ENCODE peak calls at places on chromosomes 2 and 18, in five cellular contexts. One of them, this sample, is unnamed. For H3K27me3, the result is how much of the 10 kb centered on the place peaks cover.

GRCh38 chr18:46211816-46212215 is 107.6 kb downstream of the HAUS1 start:
- DNase-seq in kidney epithelial cell: no peak
- DNase-seq in right lobe of liver: no peak
- DNase-seq in tibial artery: no peak
- DNase-seq in BJ: no peak
- DNase-seq in this sample: no peak

GRCh38 chr2:238997137-238997390 is 149.2 kb downstream of the TWIST2 start:
- DNase-seq in kidney epithelial cell: no peak
- DNase-seq in tibial artery: no peak
- DNase-seq in BJ: no peak
- DNase-seq in right lobe of liver: no peak
- DNase-seq in this sample: no peak

GRCh38 chr18:369224-370010 is 101.6 kb upstream of the THOC1 start:
- DNase-seq in BJ: no peak
- DNase-seq in kidney epithelial cell: no peak
- DNase-seq in right lobe of liver: no peak
- DNase-seq in tibial artery: no peak
- DNase-seq in this sample: no peak

GRCh38 chr2:236572482-236572881 is 2.9 kb downstream of the ACKR3 start:
- DNase-seq in BJ: no peak
- DNase-seq in right lobe of liver: no peak
- DNase-seq in kidney epithelial cell: no peak
- DNase-seq in tibial artery: peak
- DNase-seq in this sample: no peak

GRCh38 chr2:126050991-126051736 is 604.8 kb upstream of the GYPC start:
- DNase-seq in BJ: no peak
- DNase-seq in right lobe of liver: no peak
- DNase-seq in kidney epithelial cell: no peak
- DNase-seq in tibial artery: no peak
- DNase-seq in this sample: no peak

GRCh38 chr2:45024600-45025291 is 15.5 kb upstream of the SIX2 start:
- DNase-seq in kidney epithelial cell: peak
- DNase-seq in BJ: peak
- DNase-seq in tibial artery: peak
- DNase-seq in right lobe of liver: no peak
- DNase-seq in this sample: no peak

GRCh38 chr2:138187221-138187620 is 222.9 kb downstream of the HNMT start:
- DNase-seq in kidney epithelial cell: no peak
- DNase-seq in BJ: no peak
- DNase-seq in right lobe of liver: no peak
- DNase-seq in tibial artery: no peak
- DNase-seq in this sample: no peak

GRCh38 chr2:96111257-96111640 is 5.1 kb downstream of the ADRA2B start:
- DNase-seq in right lobe of liver: no peak
- DNase-seq in kidney epithelial cell: no peak
- DNase-seq in tibial artery: no peak
- DNase-seq in BJ: no peak
- DNase-seq in this sample: no peak

GRCh38 chr2:5673148-5673860 is 18.9 kb upstream of the SOX11 start:
- DNase-seq in right lobe of liver: no peak
- DNase-seq in kidney epithelial cell: no peak
- DNase-seq in tibial artery: no peak
- DNase-seq in BJ: no peak
- DNase-seq in this sample: no peak

GRCh38 chr2:229153946-229154345 is 117.1 kb downstream of the PID1 start:
- DNase-seq in BJ: no peak
- DNase-seq in tibial artery: no peak
- DNase-seq in kidney epithelial cell: no peak
- DNase-seq in right lobe of liver: no peak
- DNase-seq in this sample: no peak

GRCh38 chr2:2769481-2770431 is 438.7 kb upstream of the MYT1L start:
- DNase-seq in tibial artery: no peak
- DNase-seq in BJ: no peak
- DNase-seq in kidney epithelial cell: no peak
- DNase-seq in right lobe of liver: peak
- DNase-seq in this sample: peak

GRCh38 chr2:13714466-13714865 is 918.1 kb upstream of the LRATD1 start:
- DNase-seq in BJ: no peak
- DNase-seq in right lobe of liver: no peak
- DNase-seq in tibial artery: no peak
- DNase-seq in kidney epithelial cell: no peak
- DNase-seq in this sample: no peak

GRCh38 chr2:10980886-10981425 is 69.2 kb downstream of the KCNF1 start:
- DNase-seq in kidney epithelial cell: no peak
- DNase-seq in tibial artery: no peak
- DNase-seq in right lobe of liver: no peak
- DNase-seq in BJ: no peak
- DNase-seq in this sample: no peak

GRCh38 chr2:46816151-46816845 is 99.3 kb downstream of the MCFD2 start:
- DNase-seq in BJ: no peak
- DNase-seq in kidney epithelial cell: no peak
- DNase-seq in tibial artery: no peak
- DNase-seq in right lobe of liver: no peak
- DNase-seq in this sample: no peak

GRCh38 chr2:113977660-113978523 is 88.0 kb downstream of the ACTR3 start:
- DNase-seq in right lobe of liver: no peak
- DNase-seq in BJ: no peak
- DNase-seq in tibial artery: no peak
- DNase-seq in kidney epithelial cell: peak
- DNase-seq in this sample: no peak

GRCh38 chr2:143553261-143553660 is 424.0 kb downstream of the ARHGAP15 start:
- DNase-seq in tibial artery: no peak
- DNase-seq in BJ: no peak
- DNase-seq in right lobe of liver: no peak
- DNase-seq in kidney epithelial cell: no peak
- DNase-seq in this sample: no peak

GRCh38 chr2:86251840-86252266 is 52.6 kb downstream of the MRPL35 start:
- DNase-seq in kidney epithelial cell: no peak
- DNase-seq in tibial artery: no peak
- DNase-seq in right lobe of liver: no peak
- DNase-seq in BJ: no peak
- DNase-seq in this sample: no peak

GRCh38 chr2:85711578-85712060 is 17.5 kb downstream of the GNLY start:
- DNase-seq in BJ: no peak
- DNase-seq in tibial artery: no peak
- DNase-seq in kidney epithelial cell: no peak
- DNase-seq in right lobe of liver: no peak
- DNase-seq in this sample: no peak

GRCh38 chr2:4914551-4914950 is 777.6 kb upstream of the SOX11 start:
- DNase-seq in right lobe of liver: no peak
- DNase-seq in BJ: no peak
- DNase-seq in kidney epithelial cell: peak
- DNase-seq in tibial artery: no peak
- DNase-seq in this sample: no peak

GRCh38 chr18:43067570-43067969 is 47.9 kb downstream of the RIT2 start:
- DNase-seq in kidney epithelial cell: no peak
- DNase-seq in right lobe of liver: no peak
- DNase-seq in tibial artery: no peak
- DNase-seq in BJ: no peak
- DNase-seq in this sample: no peak

GRCh38 chr2:217609952-217610351 is 392.8 kb downstream of the TNS1 start:
- DNase-seq in right lobe of liver: no peak
- DNase-seq in kidney epithelial cell: no peak
- DNase-seq in tibial artery: no peak
- DNase-seq in BJ: no peak
- DNase-seq in this sample: no peak

GRCh38 chr2:69798466-69798908 is 31.0 kb upstream of the GMCL1 start:
- DNase-seq in kidney epithelial cell: no peak
- DNase-seq in right lobe of liver: no peak
- DNase-seq in BJ: no peak
- DNase-seq in tibial artery: peak
- DNase-seq in this sample: no peak

GRCh38 chr2:28613616-28614501 is 118.0 kb downstream of the PLB1 start:
- DNase-seq in tibial artery: no peak
- DNase-seq in kidney epithelial cell: peak
- DNase-seq in BJ: no peak
- DNase-seq in right lobe of liver: no peak
- DNase-seq in this sample: no peak

GRCh38 chr2:175834472-175834871 is 167.6 kb downstream of the LNPK start:
- DNase-seq in tibial artery: no peak
- DNase-seq in BJ: no peak
- DNase-seq in kidney epithelial cell: no peak
- DNase-seq in right lobe of liver: no peak
- DNase-seq in this sample: no peak

GRCh38 chr2:197954328-197954727 is 149.9 kb downstream of the PLCL1 start:
- DNase-seq in tibial artery: no peak
- DNase-seq in kidney epithelial cell: no peak
- DNase-seq in BJ: no peak
- DNase-seq in right lobe of liver: no peak
- DNase-seq in this sample: no peak

GRCh38 chr18:49321271-49321670 is 139.2 kb downstream of the DYM start:
- DNase-seq in tibial artery: no peak
- DNase-seq in right lobe of liver: no peak
- DNase-seq in BJ: no peak
- DNase-seq in kidney epithelial cell: no peak
- DNase-seq in this sample: no peak

GRCh38 chr2:241378816-241379215 is 22.7 kb downstream of the FARP2 start:
- DNase-seq in tibial artery: no peak
- DNase-seq in BJ: no peak
- DNase-seq in kidney epithelial cell: no peak
- DNase-seq in right lobe of liver: no peak
- DNase-seq in this sample: no peak

GRCh38 chr2:236366406-236366805 is 102.2 kb upstream of the ASB18 start:
- DNase-seq in BJ: no peak
- DNase-seq in right lobe of liver: no peak
- DNase-seq in kidney epithelial cell: no peak
- DNase-seq in tibial artery: no peak
- DNase-seq in this sample: no peak

GRCh38 chr18:36127866-36128845 is 984 bp downstream of the SLC39A6 start:
- DNase-seq in right lobe of liver: no peak
- DNase-seq in kidney epithelial cell: no peak
- DNase-seq in BJ: no peak
- DNase-seq in tibial artery: peak
- DNase-seq in this sample: peak

DNA sequence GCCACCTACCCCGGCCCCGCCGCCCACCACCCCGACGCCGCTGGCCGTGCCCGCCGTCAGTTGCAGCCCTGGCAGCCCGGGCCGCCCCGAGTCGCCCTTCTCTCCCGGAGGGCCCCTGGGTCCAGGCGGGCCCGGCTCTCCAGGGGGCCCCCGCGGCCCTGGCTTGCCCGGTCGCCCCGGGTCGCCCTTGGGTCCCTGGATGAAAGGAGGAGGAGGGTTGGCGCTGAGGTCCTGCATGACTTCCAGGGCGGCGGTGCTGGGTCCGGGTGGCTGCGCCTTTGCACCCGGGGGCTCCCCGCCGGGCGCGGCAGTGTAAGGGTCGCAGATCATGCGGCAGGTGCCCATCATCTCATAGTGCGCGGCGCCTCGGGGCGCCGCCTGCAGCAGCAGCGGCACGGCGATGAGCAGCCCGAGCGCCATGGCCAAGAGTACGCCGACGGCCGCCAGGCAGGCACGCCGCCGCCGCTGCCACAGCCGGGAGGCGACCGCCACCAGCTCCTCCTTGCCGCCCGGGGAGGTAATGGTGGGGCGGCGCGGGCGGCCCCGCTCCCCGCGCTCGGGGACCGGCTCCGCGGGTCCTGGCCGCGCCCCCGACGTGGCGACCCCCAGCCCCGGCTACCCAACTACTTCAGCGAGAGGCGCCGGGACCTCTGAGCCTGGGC is 570 bp downstream of the C1QL2 start:
- DNase-seq in tibial artery: no peak
- DNase-seq in BJ: no peak
- DNase-seq in kidney epithelial cell: no peak
- DNase-seq in right lobe of liver: no peak
- DNase-seq in this sample: no peak
- H3K27me3 ChIP-seq in tibial artery: under half
- H3K27me3 ChIP-seq in BJ: under half
- H3K27me3 ChIP-seq in kidney epithelial cell: half or more
- H3K27me3 ChIP-seq in right lobe of liver: under half
- H3K27me3 ChIP-seq in this sample: under half

GRCh38 chr18:26090130-26091046 is at the start of gene SS18:
- DNase-seq in right lobe of liver: peak
- DNase-seq in kidney epithelial cell: peak
- DNase-seq in BJ: peak
- DNase-seq in tibial artery: peak
- DNase-seq in this sample: peak
- TF ChIP-seq CTCF in right lobe of liver: no peak
- TF ChIP-seq CTCF in kidney epithelial cell: no peak
- TF ChIP-seq CTCF in BJ: no peak
- TF ChIP-seq CTCF in tibial artery: peak
- TF ChIP-seq CTCF in this sample: peak

DNA sequence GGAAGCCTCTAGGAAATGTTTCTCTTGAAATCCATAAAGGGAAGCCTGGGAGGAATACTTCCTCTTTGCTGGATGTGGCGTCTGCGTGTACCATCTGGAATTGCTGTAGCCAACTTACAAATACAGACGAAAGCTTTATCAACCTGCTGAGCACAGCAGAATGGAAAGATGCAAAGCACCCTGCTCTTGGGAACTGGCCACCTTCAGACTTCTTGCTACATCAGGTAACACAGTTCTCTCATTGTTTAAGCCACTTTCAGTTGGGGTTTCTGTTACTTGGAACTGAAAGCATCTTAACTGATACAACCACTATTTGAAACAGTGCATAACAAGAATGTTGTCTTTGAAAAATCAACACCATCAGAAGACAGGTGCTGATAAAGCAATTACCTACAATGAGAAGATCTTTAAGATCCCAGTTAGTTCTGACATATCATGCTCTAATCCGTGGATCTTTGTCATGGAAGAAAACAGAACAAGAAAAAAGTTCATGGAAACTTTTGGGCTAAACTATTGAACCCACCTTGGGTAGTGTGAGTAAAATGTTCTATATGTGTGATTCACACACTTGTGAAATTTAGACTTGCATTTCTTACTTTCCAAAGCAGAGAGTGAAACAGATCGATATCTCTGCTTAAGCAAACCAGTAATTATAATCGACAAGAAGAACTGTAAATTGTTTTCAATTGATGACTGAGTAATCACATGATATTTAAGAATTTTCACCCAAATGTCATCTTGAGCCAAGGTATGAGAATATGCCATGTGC is 214.0 kb downstream of the HRH4 start:
- DNase-seq in right lobe of liver: no peak
- DNase-seq in tibial artery: no peak
- DNase-seq in BJ: no peak
- DNase-seq in kidney epithelial cell: no peak
- DNase-seq in this sample: no peak
- H3K27me3 ChIP-seq in right lobe of liver: under half
- H3K27me3 ChIP-seq in tibial artery: under half
- H3K27me3 ChIP-seq in BJ: under half
- H3K27me3 ChIP-seq in kidney epithelial cell: under half
- H3K27me3 ChIP-seq in this sample: under half

GRCh38 chr2:95052301-95052700 is 26.8 kb downstream of the MAL start:
- DNase-seq in tibial artery: no peak
- DNase-seq in kidney epithelial cell: peak
- DNase-seq in right lobe of liver: no peak
- DNase-seq in BJ: no peak
- DNase-seq in this sample: no peak

GRCh38 chr2:95052804-95053535 is 27.5 kb downstream of the MAL start:
- DNase-seq in right lobe of liver: no peak
- DNase-seq in tibial artery: no peak
- DNase-seq in BJ: no peak
- DNase-seq in kidney epithelial cell: no peak
- DNase-seq in this sample: no peak

GRCh38 chr2:95051636-95052035 is 26.1 kb downstream of the MAL start:
- DNase-seq in right lobe of liver: no peak
- DNase-seq in BJ: no peak
- DNase-seq in tibial artery: no peak
- DNase-seq in kidney epithelial cell: no peak
- DNase-seq in this sample: no peak

GRCh38 chr2:95054016-95054415 is 28.5 kb downstream of the MAL start:
- DNase-seq in BJ: no peak
- DNase-seq in tibial artery: no peak
- DNase-seq in right lobe of liver: no peak
- DNase-seq in kidney epithelial cell: no peak
- DNase-seq in this sample: no peak

GRCh38 chr2:95053543-95053942 is 28.0 kb downstream of the MAL start:
- DNase-seq in kidney epithelial cell: no peak
- DNase-seq in BJ: no peak
- DNase-seq in tibial artery: no peak
- DNase-seq in right lobe of liver: no peak
- DNase-seq in this sample: no peak
- TF ChIP-seq CTCF in kidney epithelial cell: peak
- TF ChIP-seq CTCF in BJ: no peak
- TF ChIP-seq CTCF in tibial artery: no peak
- TF ChIP-seq CTCF in right lobe of liver: no peak
- TF ChIP-seq CTCF in this sample: peak

This sample was measured in dorsolateral prefrontal cortex.